ENCODE peak calls at places on chromosomes 4 and X, in four cellular contexts. One of them, this sample, is unnamed.

GRCh38 chrX:115393271-115393670 is 103.8 kb downstream of the LUZP4 start:
- DNase-seq in HepG2: peak; percentile 46
- DNase-seq in K562: no peak
- DNase-seq in HCT116: no peak
- DNase-seq in this sample: no peak

GRCh38 chr4:169229571-169230028 is 41.2 kb downstream of the SH3RF1 start:
- DNase-seq in HepG2: no peak
- DNase-seq in HCT116: peak; percentile 94
- DNase-seq in K562: no peak
- DNase-seq in this sample: peak; percentile 69

GRCh38 chr4:123064390-123064789 is 142.0 kb upstream of the NUDT6 start:
- DNase-seq in HCT116: no peak
- DNase-seq in K562: no peak
- DNase-seq in HepG2: peak; percentile 94
- DNase-seq in this sample: no peak

GRCh38 chr4:177127658-177128057 is 182.0 kb upstream of the NEIL3 start:
- DNase-seq in HepG2: no peak
- DNase-seq in K562: no peak
- DNase-seq in HCT116: no peak
- DNase-seq in this sample: no peak

GRCh38 chrX:39211501-39211900 is 410.2 kb downstream of the MID1IP1 start:
- DNase-seq in HepG2: no peak
- DNase-seq in K562: no peak
- DNase-seq in HCT116: no peak
- DNase-seq in this sample: no peak

GRCh38 chr4:71472946-71473345 is 134.1 kb downstream of the SLC4A4 start:
- DNase-seq in K562: no peak
- DNase-seq in HepG2: no peak
- DNase-seq in HCT116: no peak
- DNase-seq in this sample: no peak

GRCh38 chr4:7600247-7600646 is 165.5 kb upstream of the PSAPL1 start:
- DNase-seq in K562: no peak
- DNase-seq in HCT116: no peak
- DNase-seq in HepG2: no peak
- DNase-seq in this sample: no peak

GRCh38 chr4:26985836-26986235 is 125.2 kb downstream of the STIM2 start:
- DNase-seq in HCT116: no peak
- DNase-seq in K562: peak; percentile 14
- DNase-seq in HepG2: no peak
- DNase-seq in this sample: no peak

GRCh38 chr4:89765966-89766365 is 71.0 kb downstream of the SNCA start:
- DNase-seq in HCT116: no peak
- DNase-seq in K562: no peak
- DNase-seq in HepG2: no peak
- DNase-seq in this sample: no peak

GRCh38 chr4:168197926-168198325 is 105.6 kb downstream of the ANXA10 start:
- DNase-seq in HCT116: no peak
- DNase-seq in HepG2: no peak
- DNase-seq in K562: no peak
- DNase-seq in this sample: no peak

GRCh38 chrX:133938530-133938929 is 46.9 kb downstream of the GPC3 start:
- DNase-seq in HCT116: no peak
- DNase-seq in K562: no peak
- DNase-seq in HepG2: no peak
- DNase-seq in this sample: no peak

GRCh38 chrX:101260435-101260834 is 30.7 kb downstream of the TAF7L start:
- DNase-seq in HCT116: no peak
- DNase-seq in K562: peak; percentile 42
- DNase-seq in HepG2: peak; percentile 9
- DNase-seq in this sample: no peak

GRCh38 chr4:186728631-186729271 is 5.1 kb upstream of the FAT1 start:
- DNase-seq in HCT116: peak; percentile 94
- DNase-seq in HepG2: peak; percentile 86
- DNase-seq in K562: no peak
- DNase-seq in this sample: no peak

GRCh38 chrX:9882669-9883446 is 84.3 kb upstream of the CLDN34 start:
- DNase-seq in K562: peak; percentile 29
- DNase-seq in HepG2: no peak
- DNase-seq in HCT116: no peak
- DNase-seq in this sample: no peak

GRCh38 chr4:53780736-53781400 is 189.6 kb upstream of the LNX1 start:
- DNase-seq in K562: no peak
- DNase-seq in HCT116: no peak
- DNase-seq in HepG2: no peak
- DNase-seq in this sample: no peak

GRCh38 chrX:49204709-49205108 is 4.7 kb upstream of the SYP start:
- DNase-seq in K562: no peak
- DNase-seq in HepG2: no peak
- DNase-seq in HCT116: no peak
- DNase-seq in this sample: no peak

GRCh38 chr4:169080970-169081369 is 70.9 kb upstream of the CBR4 start:
- DNase-seq in HCT116: no peak
- DNase-seq in K562: no peak
- DNase-seq in HepG2: no peak
- DNase-seq in this sample: no peak

GRCh38 chr4:88219099-88219498 is 60.7 kb upstream of the ABCG2 start:
- DNase-seq in K562: peak; percentile 56
- DNase-seq in HCT116: peak; percentile 28
- DNase-seq in HepG2: peak; percentile 30
- DNase-seq in this sample: peak; percentile 28

GRCh38 chr4:163967710-163968109 is 473.2 kb downstream of the TMA16 start:
- DNase-seq in HCT116: no peak
- DNase-seq in K562: no peak
- DNase-seq in HepG2: no peak
- DNase-seq in this sample: no peak

GRCh38 chr4:11748169-11748872 is 319.6 kb upstream of the HS3ST1 start:
- DNase-seq in HCT116: peak; percentile 83
- DNase-seq in HepG2: no peak
- DNase-seq in K562: no peak
- DNase-seq in this sample: no peak

GRCh38 chr4:158970786-158971185 is 132.1 kb upstream of the RAPGEF2 start:
- DNase-seq in HCT116: no peak
- DNase-seq in HepG2: no peak
- DNase-seq in K562: no peak
- DNase-seq in this sample: no peak

GRCh38 chr4:8221985-8222384 is 22.9 kb downstream of the SH3TC1 start:
- DNase-seq in HCT116: no peak
- DNase-seq in K562: no peak
- DNase-seq in HepG2: no peak
- DNase-seq in this sample: no peak

GRCh38 chr4:13527983-13528822 is 16.1 kb downstream of the NKX3-2 start:
- DNase-seq in HCT116: no peak
- DNase-seq in K562: no peak
- DNase-seq in HepG2: no peak
- DNase-seq in this sample: no peak

GRCh38 chrX:150298841-150299551 is 64.1 kb upstream of the MAMLD1 start:
- DNase-seq in HCT116: no peak
- DNase-seq in K562: no peak
- DNase-seq in HepG2: no peak
- DNase-seq in this sample: no peak

GRCh38 chrX:7110821-7111276 is 36.7 kb upstream of the STS start:
- DNase-seq in HCT116: no peak
- DNase-seq in K562: peak; percentile 32
- DNase-seq in HepG2: no peak
- DNase-seq in this sample: no peak

GRCh38 chr4:93809773-93810172 is 18.8 kb upstream of the ATOH1 start:
- DNase-seq in K562: no peak
- DNase-seq in HCT116: no peak
- DNase-seq in HepG2: no peak
- DNase-seq in this sample: no peak

GRCh38 chr4:186724861-186725419 is 1.3 kb upstream of the FAT1 start:
- DNase-seq in HepG2: no peak
- DNase-seq in K562: peak; percentile 12
- DNase-seq in HCT116: no peak
- DNase-seq in this sample: no peak

GRCh38 chrX:3244203-3244743 is 102.2 kb downstream of the MXRA5 start:
- DNase-seq in HepG2: no peak
- DNase-seq in HCT116: no peak
- DNase-seq in K562: no peak
- DNase-seq in this sample: no peak

GRCh38 chrX:139691843-139692505 is 16.0 kb downstream of the MCF2 start:
- DNase-seq in HepG2: no peak
- DNase-seq in HCT116: no peak
- DNase-seq in K562: no peak
- DNase-seq in this sample: no peak

GRCh38 chrX:154091678-154092077 is 5.8 kb downstream of the MECP2 start:
- DNase-seq in HCT116: no peak
- DNase-seq in HepG2: no peak
- DNase-seq in K562: peak; percentile 80
- DNase-seq in this sample: no peak
- H3K27ac ChIP-seq in HCT116: no peak overlapping the region
- H3K27ac ChIP-seq in HepG2: no peak overlapping the region
- H3K27ac ChIP-seq in K562: peak overlapping the region; percentile 82
- H3K27ac ChIP-seq in this sample: peak overlapping the region; percentile 18

GRCh38 chr4:81647388-81647787 is 175.7 kb upstream of the RASGEF1B start:
- DNase-seq in HepG2: no peak
- DNase-seq in K562: no peak
- DNase-seq in HCT116: no peak
- DNase-seq in this sample: no peak
- TF ChIP-seq SIN3A in HepG2: no peak
- TF ChIP-seq SIN3A in K562: no peak
- TF ChIP-seq SIN3A in HCT116: no peak
- TF ChIP-seq SIN3A in this sample: no peak

DNA sequence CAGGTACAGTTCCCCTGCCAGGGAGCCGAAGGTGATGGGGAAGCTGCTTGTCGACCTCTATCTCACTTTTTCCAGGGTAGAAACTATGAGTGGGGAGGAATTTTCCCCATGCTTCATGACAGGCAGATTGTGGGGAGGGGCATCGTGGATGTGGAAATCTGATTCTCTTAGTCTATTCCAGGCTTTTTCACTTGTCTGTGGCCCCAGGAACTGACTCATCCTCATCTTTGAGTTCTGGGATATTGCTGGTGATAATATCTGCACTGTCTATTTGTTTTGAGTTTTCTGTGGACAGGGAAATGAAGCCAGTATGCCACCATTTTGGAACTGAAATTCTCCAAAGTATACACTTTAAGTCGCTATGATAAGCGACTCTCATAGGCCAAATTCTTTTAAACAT is 7.6 kb upstream of the TLR2 start:
- DNase-seq in K562: no peak
- DNase-seq in HepG2: no peak
- DNase-seq in HCT116: no peak
- DNase-seq in this sample: no peak
- TF ChIP-seq TCF7L2 in K562: no peak
- TF ChIP-seq TCF7L2 in HepG2: no peak
- TF ChIP-seq TCF7L2 in HCT116: no peak
- TF ChIP-seq TCF7L2 in this sample: no peak

GRCh38 chr4:152166567-152166966 is 369.3 kb downstream of the FBXW7 start:
- DNase-seq in HepG2: no peak
- DNase-seq in K562: peak; percentile 9
- DNase-seq in HCT116: no peak
- DNase-seq in this sample: no peak
- H3K27ac ChIP-seq in HepG2: no peak overlapping the region
- H3K27ac ChIP-seq in K562: no peak overlapping the region
- H3K27ac ChIP-seq in HCT116: no peak overlapping the region
- H3K27ac ChIP-seq in this sample: no peak overlapping the region

GRCh38 chrX:126376465-126376864 is 176.1 kb downstream of the DCAF12L1 start:
- DNase-seq in HepG2: no peak
- DNase-seq in HCT116: no peak
- DNase-seq in K562: no peak
- DNase-seq in this sample: no peak
- TF ChIP-seq SIN3A in HepG2: no peak
- TF ChIP-seq SIN3A in HCT116: no peak
- TF ChIP-seq SIN3A in K562: no peak
- TF ChIP-seq SIN3A in this sample: no peak

DNA sequence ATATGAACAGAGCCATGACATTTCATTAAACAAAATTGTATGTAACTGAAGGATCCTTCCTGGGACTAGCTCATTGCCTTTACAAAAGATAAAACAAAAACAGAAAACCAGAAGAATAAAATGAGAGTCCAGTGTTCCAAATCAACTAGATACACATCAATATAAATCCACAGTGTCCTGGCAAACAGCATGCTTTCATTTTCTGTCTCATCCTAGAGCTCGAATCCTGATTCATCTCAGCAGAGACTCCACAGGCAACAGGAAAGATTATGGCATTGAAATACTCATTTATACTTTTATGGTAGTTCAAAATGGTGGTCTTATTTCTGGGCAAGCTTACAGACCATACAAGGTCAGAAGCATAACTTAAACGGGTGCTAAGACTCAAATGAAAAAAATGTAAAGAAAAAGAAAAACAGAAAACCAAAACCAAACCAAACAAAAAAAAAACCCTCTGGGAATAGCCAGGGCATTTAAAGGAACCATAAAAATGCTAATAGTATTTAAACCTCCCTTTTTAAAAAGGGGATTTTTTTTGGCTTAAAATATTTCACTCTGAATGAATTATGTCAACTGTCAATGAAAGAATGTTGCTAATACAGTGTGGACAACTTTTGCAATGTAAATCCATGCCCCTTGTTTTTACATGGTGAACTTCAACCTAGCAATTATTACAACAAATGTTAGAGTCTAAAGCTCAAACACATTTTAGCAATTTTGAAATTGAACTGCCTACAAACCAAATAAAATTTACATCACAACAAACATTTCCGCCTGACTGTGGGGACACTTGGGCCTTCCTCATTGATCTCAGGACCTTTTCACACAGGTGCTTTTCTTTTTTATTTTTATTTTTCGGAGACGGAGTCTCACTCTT is 57.9 kb downstream of the GPR101 start:
- DNase-seq in K562: no peak
- DNase-seq in HCT116: no peak
- DNase-seq in HepG2: peak; percentile 1
- DNase-seq in this sample: no peak
- TF ChIP-seq TCF7L2 in K562: no peak
- TF ChIP-seq TCF7L2 in HCT116: no peak
- TF ChIP-seq TCF7L2 in HepG2: no peak
- TF ChIP-seq TCF7L2 in this sample: no peak

DNA sequence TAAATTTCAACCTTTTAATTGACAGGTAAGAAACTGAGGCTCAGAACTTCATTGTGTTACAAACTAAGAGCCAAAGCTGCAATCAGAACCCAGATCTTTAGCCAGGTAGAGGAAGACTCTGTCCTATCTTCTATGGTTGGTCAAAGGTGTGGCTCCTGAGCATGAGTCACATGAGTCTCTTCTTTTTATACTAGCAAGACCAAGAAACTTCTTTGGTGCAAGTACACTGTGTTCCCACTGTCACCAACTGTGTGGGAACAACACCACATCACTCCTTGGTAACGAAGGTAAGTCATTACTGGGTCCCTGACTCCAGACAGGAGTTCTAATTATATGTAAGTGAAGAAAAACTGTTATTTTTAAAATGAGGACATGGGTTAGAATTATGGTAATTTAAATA is 290.1 kb downstream of the INPP4B start:
- DNase-seq in K562: no peak
- DNase-seq in HCT116: no peak
- DNase-seq in HepG2: no peak
- DNase-seq in this sample: no peak
- H3K27ac ChIP-seq in K562: no peak overlapping the region
- H3K27ac ChIP-seq in HCT116: no peak overlapping the region
- H3K27ac ChIP-seq in HepG2: no peak overlapping the region
- H3K27ac ChIP-seq in this sample: no peak overlapping the region

DNA sequence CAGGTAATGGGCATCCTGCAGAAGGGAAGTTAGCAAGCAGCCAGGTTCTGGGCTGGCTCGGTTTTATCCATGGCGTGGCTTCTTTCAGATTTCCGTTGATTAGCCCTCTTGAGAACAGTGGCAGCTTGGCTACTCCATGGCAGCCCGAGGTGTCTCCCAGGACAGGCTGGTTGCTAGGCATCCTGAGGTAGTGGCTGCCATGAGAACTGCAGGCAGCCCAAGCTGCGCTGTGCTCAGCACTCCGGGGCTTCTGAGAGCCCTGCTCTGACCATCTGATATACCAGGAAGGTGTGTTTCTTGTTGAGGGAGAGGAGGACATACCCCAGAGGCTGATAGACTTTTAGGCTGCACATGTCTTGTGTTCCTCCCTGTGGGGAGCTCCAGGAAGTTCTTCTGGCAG is 253.4 kb upstream of the CASK start:
- DNase-seq in HCT116: no peak
- DNase-seq in HepG2: no peak
- DNase-seq in K562: no peak
- DNase-seq in this sample: no peak
- TF ChIP-seq SIN3A in HCT116: no peak
- TF ChIP-seq SIN3A in HepG2: no peak
- TF ChIP-seq SIN3A in K562: no peak
- TF ChIP-seq SIN3A in this sample: no peak